ENCODE peak calls at places on chromosome 19, in eight cellular contexts. J is IMR-90; S is left lung; H is cardiac muscle cell; X is CD4-positive, alpha-beta memory T cell; E is Karpas-422; Z is endodermal cell; U is Caco-2. I is an unnamed sample. For H3K36me3 and H3K27me3, the result is how much of the 10 kb centered on the place peaks cover.

GRCh38 chr19:6286676-6287075 is 6.9 kb upstream of the MLLT1 start:
- DNase-seq in J (no peak), S (no peak), H (no peak), X (no peak), E (no peak), Z (no peak), U (no peak), I (no peak)

GRCh38 chr19:45947926-45948325 is 25.7 kb downstream of the NOVA2 start:
- DNase-seq in J (peak), S (no peak), H (no peak), X (no peak), E (no peak), Z (no peak), U (no peak), I (no peak)

GRCh38 chr19:45117167-45117594 is 24.2 kb downstream of the PPP1R37 start:
- DNase-seq in J (peak), S (peak), H (peak), X (peak), E (peak), Z (peak), U (no peak), I (peak)

GRCh38 chr19:16067205-16067938 is 8.9 kb upstream of the TPM4 start:
- DNase-seq in J (peak), S (peak), H (peak), X (no peak), E (no peak), Z (no peak), U (no peak), I (peak)

GRCh38 chr19:46890423-46891170 is 29.8 kb downstream of the ARHGAP35 start:
- DNase-seq in J (peak), S (no peak), H (peak), X (no peak), E (peak), Z (no peak), U (peak), I (no peak)

GRCh38 chr19:7415163-7415856 is 66.6 kb downstream of the ARHGEF18 start:
- DNase-seq in J (peak), S (peak), H (peak), X (no peak), E (no peak), Z (no peak), U (no peak), I (peak)

GRCh38 chr19:48636859-48637448 is at the start of gene DBP:
- DNase-seq in J (no peak), S (peak), H (no peak), X (no peak), E (no peak), Z (peak), U (peak), I (peak)

GRCh38 chr19:53196777-53197396 is 3.7 kb upstream of the ZNF665 start:
- DNase-seq in J (peak), S (peak), H (peak), X (peak), E (peak), Z (peak), U (peak), I (peak)

GRCh38 chr19:56309511-56310185 is 5.0 kb downstream of the ZSCAN5A start:
- DNase-seq in J (peak), S (peak), H (peak), X (peak), E (peak), Z (peak), U (peak), I (peak)

GRCh38 chr19:55197531-55197930 is 11.8 kb downstream of the PTPRH start:
- DNase-seq in J (no peak), S (no peak), H (no peak), X (no peak), E (peak), Z (no peak), U (no peak), I (peak)

DNA sequence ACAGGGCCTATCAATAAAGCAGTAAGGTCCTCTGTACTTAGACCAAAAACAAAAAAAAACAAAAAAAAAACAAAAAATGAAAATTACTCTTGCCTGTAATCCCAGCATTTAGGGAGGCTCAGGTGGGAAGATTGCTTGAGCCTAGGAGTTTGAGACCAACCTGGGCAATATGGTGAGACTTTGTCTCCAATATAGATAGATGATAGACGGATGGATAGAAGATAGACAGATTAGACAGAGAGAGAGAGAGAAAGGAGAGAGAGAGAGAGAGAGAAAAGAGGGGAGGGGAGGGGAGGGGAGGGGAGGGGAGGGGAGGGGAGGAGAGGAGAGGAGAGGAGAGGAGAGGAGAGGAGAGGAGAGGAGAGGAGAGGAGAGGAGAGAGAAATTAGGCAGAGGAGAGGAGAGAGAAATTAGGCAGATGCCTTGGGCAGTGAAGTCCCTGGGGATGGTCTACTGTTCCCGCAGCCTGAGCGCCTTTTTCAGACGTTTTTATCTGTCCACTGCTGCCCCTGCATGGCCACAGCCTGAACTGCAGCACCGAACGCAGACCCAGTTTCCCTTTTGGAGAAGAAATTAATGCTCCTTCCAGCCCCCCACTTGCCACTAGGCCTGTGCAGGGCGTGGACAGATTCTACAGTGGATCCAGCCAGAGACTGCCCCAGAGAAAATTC is 9.8 kb upstream of the ZNF627 start:
- DNase-seq in J (peak), S (peak), H (peak), X (peak), E (peak), Z (peak), U (peak), I (peak)
- H3K4me3 ChIP-seq in J (no peak), S (no peak), H (no peak), X (no peak), E (peak), Z (no peak), U (no peak), I (no peak)

DNA sequence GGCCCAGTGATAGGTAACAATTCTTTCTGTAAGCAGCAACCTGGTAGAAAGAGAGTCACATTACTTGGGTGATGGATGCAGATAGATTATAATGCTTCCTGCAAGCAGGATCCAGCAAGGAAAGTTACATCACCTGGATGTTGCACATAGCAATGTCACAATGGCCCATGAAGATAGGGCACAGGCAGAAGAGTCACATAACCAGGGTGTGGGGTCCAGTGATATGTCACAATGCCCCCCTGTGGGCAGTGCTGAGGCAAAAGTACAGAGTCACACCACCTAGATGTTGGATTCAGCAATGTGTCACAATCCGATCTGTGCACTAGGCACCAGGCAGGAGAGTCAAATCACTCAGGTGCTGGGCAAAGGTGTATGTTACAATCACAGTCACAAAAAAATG is 4.0 kb upstream of the ZNF43 start:
- DNase-seq in J (no peak), S (no peak), H (no peak), X (no peak), E (no peak), Z (no peak), U (no peak), I (no peak)
- H3K36me3 ChIP-seq in J (under half), S (under half), H (under half), X (under half), E (half or more), Z (half or more), U (under half), I (under half)

DNA sequence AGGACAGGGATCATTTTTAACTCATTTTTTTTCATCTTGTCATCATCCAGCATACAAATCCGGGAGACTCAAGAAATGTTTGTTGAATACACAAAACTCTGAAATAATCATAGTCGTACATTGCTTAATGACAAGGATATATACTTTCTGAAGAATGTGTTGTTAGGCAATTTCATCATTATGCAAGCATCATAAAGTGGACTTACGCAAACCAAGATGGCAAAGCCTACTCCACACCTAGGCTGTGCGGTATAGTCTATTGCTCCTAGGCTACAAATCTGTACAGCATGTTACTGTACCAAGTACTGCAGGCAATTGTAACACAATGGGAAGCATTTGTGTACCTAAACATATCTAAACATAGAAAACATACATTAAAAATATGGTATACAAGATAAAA is 264.1 kb downstream of the TSHZ3 start:
- DNase-seq in J (no peak), S (no peak), H (no peak), X (no peak), E (no peak), Z (no peak), U (no peak), I (no peak)
- H3K27me3 ChIP-seq in J (under half), S (under half), H (under half), X (under half), E (under half), Z (under half), U (under half), I (under half)

GRCh38 chr19:20422216-20422615 is 143.4 kb downstream of the ZNF737 start:
- DNase-seq in J (no peak), S (no peak), H (no peak), X (no peak), E (no peak), Z (no peak), U (no peak), I (no peak)
- H3K4me3 ChIP-seq in J (no peak), S (no peak), H (no peak), X (no peak), E (no peak), Z (peak), U (no peak), I (no peak)

DNA sequence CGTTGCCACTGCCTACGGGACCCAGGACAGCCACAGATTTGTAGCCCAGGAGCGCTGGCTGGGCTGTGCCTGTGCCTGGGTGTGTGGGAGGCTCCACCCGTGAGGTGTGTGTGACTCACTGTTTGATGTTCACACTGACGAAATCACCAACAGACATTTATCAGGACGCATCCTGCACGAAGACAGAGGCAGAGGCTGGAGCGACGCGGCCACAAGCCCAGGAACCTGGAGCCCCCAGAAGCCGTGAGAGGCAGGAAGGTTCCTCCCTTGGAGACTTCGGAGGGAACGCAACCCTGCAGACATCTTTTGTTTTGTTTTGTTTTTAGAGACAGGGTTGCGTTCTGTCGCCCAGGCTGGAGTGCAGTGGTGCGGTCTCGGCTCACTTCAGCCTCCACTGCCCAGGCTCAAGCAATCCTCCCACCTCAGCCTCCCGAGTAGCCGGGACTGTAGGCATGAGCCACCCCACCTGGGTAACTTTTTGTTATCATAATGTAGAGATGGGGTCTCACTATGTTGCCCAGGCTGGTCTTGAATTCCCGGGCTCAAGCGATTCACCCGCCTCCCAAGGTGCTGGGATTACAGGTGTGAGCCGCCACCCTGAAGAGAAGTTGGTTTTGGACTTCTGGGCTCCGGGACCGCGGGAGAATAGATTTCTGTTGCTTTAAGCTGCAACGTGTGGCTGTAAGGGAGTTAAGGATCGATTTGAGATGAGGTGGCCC is 25.0 kb upstream of the WDR18 start:
- DNase-seq in J (peak), S (no peak), H (peak), X (no peak), E (no peak), Z (no peak), U (no peak), I (no peak)
- H3K36me3 ChIP-seq in J (under half), S (under half), H (under half), X (under half), E (under half), Z (under half), U (under half), I (under half)

GRCh38 chr19:19206938-19207337 is 3.7 kb upstream of the NR2C2AP start:
- DNase-seq in J (no peak), S (no peak), H (no peak), X (no peak), E (no peak), Z (no peak), U (no peak), I (no peak)

GRCh38 chr19:19212866-19213265 is 1.1 kb downstream of the NCAN start:
- DNase-seq in J (no peak), S (no peak), H (no peak), X (no peak), E (no peak), Z (no peak), U (no peak), I (peak)

GRCh38 chr19:19207637-19208582 is 3.8 kb upstream of the NCAN start:
- DNase-seq in J (no peak), S (no peak), H (no peak), X (no peak), E (no peak), Z (no peak), U (no peak), I (peak)

GRCh38 chr19:19211499-19212432 is at the start of gene NCAN:
- DNase-seq in J (no peak), S (no peak), H (no peak), X (no peak), E (no peak), Z (peak), U (no peak), I (peak)

GRCh38 chr19:19209372-19209771 is 2.4 kb upstream of the NCAN start:
- DNase-seq in J (no peak), S (no peak), H (no peak), X (no peak), E (no peak), Z (no peak), U (no peak), I (no peak)
- H3K27me3 ChIP-seq in J (under half), S (under half), H (half or more), X (under half), E (under half), Z (half or more), U (under half), I (half or more)

GRCh38 chr19:35032356-35032865 is 2.1 kb downstream of the SCN1B start:
- DNase-seq in J (no peak), S (no peak), H (no peak), X (no peak), E (no peak), Z (no peak), U (no peak), I (no peak)

GRCh38 chr19:35027851-35028599 is 2.2 kb upstream of the SCN1B start:
- DNase-seq in J (peak), S (no peak), H (peak), X (no peak), E (no peak), Z (peak), U (peak), I (peak)

GRCh38 chr19:35031072-35031881 is 1.0 kb downstream of the SCN1B start:
- DNase-seq in J (peak), S (no peak), H (peak), X (no peak), E (no peak), Z (peak), U (no peak), I (peak)

GRCh38 chr19:35030257-35031071 is at the start of gene SCN1B:
- DNase-seq in J (peak), S (no peak), H (peak), X (peak), E (peak), Z (peak), U (peak), I (peak)

GRCh38 chr19:35029737-35030256 is 473 bp upstream of the SCN1B start:
- DNase-seq in J (no peak), S (no peak), H (no peak), X (no peak), E (no peak), Z (peak), U (no peak), I (peak)
- H3K4me3 ChIP-seq in J (peak), S (peak), H (peak), X (peak), E (no peak), Z (no peak), U (peak), I (peak)

I was measured in H7.